ENCODE peak calls at places on chromosome 14, in nine cellular contexts. Z is psoas muscle; G is type B pancreatic cell; P is tibial artery; U is A549; I is OCI-LY7; R is CD4-positive, alpha-beta T cell; B is CD8-positive, alpha-beta T cell; Q is brain microvascular endothelial cell. X is an unnamed sample.

GRCh38 chr14:68935761-68936209 is 43.3 kb downstream of the ACTN1 start:
- DNase-seq in U (no peak), Q (no peak), I (no peak), G (no peak), Z (no peak), P (no peak), R (no peak), B (no peak), X (no peak)

GRCh38 chr14:97179573-97179972 is 382.4 kb downstream of the VRK1 start:
- DNase-seq in P (no peak), I (no peak), Z (no peak), B (no peak), Q (no peak), U (no peak), G (no peak), R (no peak), X (no peak)

GRCh38 chr14:77204457-77204796 is 22.8 kb downstream of the TMEM63C start:
- DNase-seq in R (no peak), U (no peak), Q (no peak), P (no peak), B (no peak), G (no peak), Z (no peak), I (no peak), X (no peak)

GRCh38 chr14:32074887-32075572 is 2.1 kb upstream of the ARHGAP5 start:
- DNase-seq in B (no peak), P (no peak), Q (no peak), G (no peak), R (no peak), I (no peak), U (peak), Z (no peak), X (no peak)

GRCh38 chr14:52950898-52951729 is at the start of gene FERMT2:
- DNase-seq in B (no peak), P (peak), Q (peak), R (peak), G (peak), Z (peak), I (no peak), U (peak), X (peak)

GRCh38 chr14:34222867-34223266 is 239.2 kb downstream of the SPTSSA start:
- DNase-seq in G (no peak), Q (no peak), R (no peak), I (no peak), Z (no peak), P (no peak), U (no peak), B (no peak), X (no peak)

GRCh38 chr14:54772451-54772881 is 130.2 kb downstream of the GCH1 start:
- DNase-seq in Z (no peak), P (no peak), I (no peak), Q (no peak), R (no peak), B (no peak), U (no peak), G (no peak), X (no peak)

GRCh38 chr14:25698111-25698510 is 648.2 kb upstream of the STXBP6 start:
- DNase-seq in U (no peak), P (no peak), G (no peak), B (no peak), Z (no peak), R (no peak), Q (no peak), I (no peak), X (no peak)

GRCh38 chr14:89550761-89551283 is 133.8 kb upstream of the FOXN3 start:
- DNase-seq in G (no peak), P (no peak), B (no peak), Z (no peak), I (no peak), Q (no peak), R (no peak), U (no peak), X (no peak)

GRCh38 chr14:69090187-69090789 is 62.6 kb downstream of the DCAF5 start:
- DNase-seq in Q (peak), P (no peak), I (peak), Z (no peak), B (no peak), G (no peak), U (peak), R (no peak), X (no peak)

GRCh38 chr14:32709072-32709471 is 229.6 kb upstream of the NPAS3 start:
- DNase-seq in U (peak), R (no peak), G (no peak), P (peak), Z (no peak), Q (peak), I (no peak), B (no peak), X (no peak)

GRCh38 chr14:101705733-101706508 is 55.6 kb upstream of the PPP2R5C start:
- DNase-seq in Q (no peak), B (peak), Z (peak), I (no peak), U (no peak), P (peak), R (peak), G (no peak), X (peak)

GRCh38 chr14:52553002-52553670 is 500 bp downstream of the GPR137C start:
- DNase-seq in B (peak), Q (no peak), U (no peak), I (peak), Z (peak), R (peak), G (peak), P (peak), X (peak)

GRCh38 chr14:24965934-24966593 is 83.9 kb downstream of the STXBP6 start:
- DNase-seq in U (peak), R (no peak), Z (peak), B (no peak), P (no peak), Q (peak), G (no peak), I (no peak), X (no peak)

GRCh38 chr14:65431951-65432350 is 19.4 kb downstream of the FUT8 start:
- DNase-seq in B (no peak), Q (no peak), I (no peak), G (no peak), Z (no peak), R (no peak), U (no peak), P (no peak), X (no peak)

GRCh38 chr14:52464175-52464574 is 88.1 kb downstream of the TXNDC16 start:
- DNase-seq in U (no peak), G (no peak), Z (no peak), Q (no peak), I (no peak), P (no peak), B (no peak), R (no peak), X (no peak)

GRCh38 chr14:101774814-101775213 is 13.3 kb downstream of the PPP2R5C start:
- DNase-seq in R (no peak), Z (no peak), G (no peak), P (no peak), U (no peak), I (peak), Q (no peak), B (no peak), X (no peak)

GRCh38 chr14:34053666-34054065 is 102.8 kb upstream of the EGLN3 start:
- DNase-seq in G (peak), B (no peak), I (no peak), U (no peak), R (no peak), Q (no peak), Z (peak), P (no peak), X (no peak)

GRCh38 chr14:85402546-85403162 is 127.3 kb upstream of the FLRT2 start:
- DNase-seq in I (no peak), B (no peak), G (no peak), Z (no peak), R (no peak), U (no peak), P (no peak), Q (no peak), X (no peak)

GRCh38 chr14:81219821-81220487 is 805 bp downstream of the GTF2A1 start:
- DNase-seq in R (peak), Q (peak), U (peak), G (peak), B (peak), P (peak), I (peak), Z (peak), X (peak)

GRCh38 chr14:56594428-56594827 is 14.8 kb downstream of the TMEM260 start:
- DNase-seq in I (no peak), Q (no peak), Z (no peak), B (no peak), R (no peak), U (no peak), P (no peak), G (no peak), X (no peak)

GRCh38 chr14:22839159-22839779 is 2.9 kb downstream of the MMP14 start:
- DNase-seq in B (no peak), Q (no peak), P (peak), U (no peak), Z (no peak), I (no peak), G (no peak), R (no peak), X (no peak)

GRCh38 chr14:64059454-64060198 is 206.8 kb downstream of the SYNE2 start:
- DNase-seq in Q (no peak), Z (no peak), U (no peak), I (no peak), G (no peak), B (no peak), R (no peak), P (no peak), X (no peak)

GRCh38 chr14:69815556-69815955 is 18.5 kb upstream of the SLC10A1 start:
- DNase-seq in Z (no peak), G (no peak), P (no peak), Q (no peak), U (no peak), B (no peak), R (no peak), I (no peak), X (no peak)

GRCh38 chr14:65156568-65157366 is 54.5 kb upstream of the MAX start:
- DNase-seq in Z (peak), B (no peak), R (no peak), Q (peak), U (no peak), G (no peak), P (peak), I (peak), X (peak)

GRCh38 chr14:102927346-102927877 is 4.9 kb downstream of the AMN start:
- DNase-seq in U (no peak), R (no peak), Q (no peak), Z (no peak), G (no peak), I (no peak), P (no peak), B (no peak), X (peak)

GRCh38 chr14:90970167-90970600 is 90.3 kb downstream of the RPS6KA5 start:
- DNase-seq in B (no peak), Z (no peak), Q (no peak), G (no peak), P (no peak), U (peak), I (no peak), R (no peak), X (no peak)

GRCh38 chr14:22466520-22466919 is 122.5 kb downstream of the DAD1 start:
- DNase-seq in I (peak), P (no peak), Z (no peak), B (no peak), U (no peak), R (no peak), Q (peak), G (no peak), X (peak)

GRCh38 chr14:92680781-92681650 is 67.4 kb downstream of the LGMN start:
- DNase-seq in Z (peak), R (peak), Q (peak), I (peak), G (no peak), B (peak), P (peak), U (peak), X (peak)

GRCh38 chr14:65880507-65880906 is 468.0 kb downstream of the FUT8 start:
- DNase-seq in P (no peak), R (no peak), B (no peak), I (no peak), Z (no peak), G (no peak), Q (no peak), U (no peak), X (no peak)

DNA sequence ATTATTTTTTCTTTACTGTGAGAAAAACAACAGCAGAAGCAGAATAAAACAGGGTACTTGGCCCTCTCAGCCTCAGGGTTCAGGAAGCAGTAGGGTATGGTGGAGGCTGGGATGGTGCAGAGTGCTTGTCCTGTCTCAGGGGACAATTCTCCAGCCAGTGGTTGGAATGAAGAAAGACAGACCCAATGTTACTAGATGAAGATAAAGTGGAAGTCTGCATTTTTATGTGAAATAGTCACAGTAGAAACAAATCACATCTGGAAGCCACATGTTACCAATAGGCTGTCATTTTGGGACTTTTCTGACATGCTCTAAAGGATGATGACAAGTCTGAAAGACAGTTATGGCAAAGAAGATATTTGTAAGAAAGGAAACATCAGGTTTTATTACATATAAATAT is 32.3 kb downstream of the PROX2 start:
- DNase-seq in Q (peak), U (no peak), I (no peak), R (no peak), Z (no peak), G (no peak), B (no peak), P (no peak), X (no peak)
- TF ChIP-seq CTCF in Q (peak), U (no peak), I (no peak), R (no peak), Z (no peak), G (no peak), B (no peak), P (no peak), X (no peak)

GRCh38 chr14:99909500-99910064 is 116.4 kb downstream of the EML1 start:
- DNase-seq in Z (no peak), U (peak), Q (no peak), B (no peak), R (no peak), G (no peak), P (no peak), I (no peak), X (no peak)
- TF ChIP-seq CTCF in Z (no peak), U (no peak), Q (no peak), B (no peak), R (no peak), G (no peak), P (no peak), I (no peak), X (no peak)

GRCh38 chr14:95993768-95994592 is 45.2 kb upstream of the C14orf132 start:
- DNase-seq in Q (peak), Z (no peak), P (no peak), I (peak), U (peak), B (no peak), G (no peak), R (no peak), X (no peak)
- TF ChIP-seq CTCF in Q (peak), Z (peak), P (peak), I (peak), U (peak), B (peak), G (peak), R (peak), X (peak)

DNA sequence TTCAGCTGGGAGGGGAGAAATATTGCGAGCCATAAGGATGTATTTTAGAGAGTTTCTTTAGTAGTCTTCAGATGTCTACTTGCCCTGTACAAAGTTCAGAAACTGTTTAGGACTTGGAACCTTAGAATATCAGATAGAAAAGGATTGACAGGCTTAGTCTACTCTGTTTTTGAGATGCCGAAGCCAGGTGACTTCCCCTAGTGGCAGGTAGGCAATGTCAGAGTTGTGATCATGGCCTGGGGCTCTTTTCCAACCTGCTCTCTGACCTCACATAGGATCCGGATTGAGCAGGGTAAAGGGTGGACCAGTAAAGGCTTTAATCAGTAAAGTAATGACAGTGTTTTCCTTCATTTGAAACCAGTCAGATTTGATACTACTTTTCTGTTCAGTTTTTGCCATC is 59.6 kb downstream of the PRKCH start:
- DNase-seq in Q (no peak), Z (no peak), I (no peak), U (no peak), G (no peak), R (no peak), B (no peak), P (no peak), X (no peak)
- TF ChIP-seq CTCF in Q (no peak), Z (no peak), I (no peak), U (no peak), G (no peak), R (no peak), B (peak), P (no peak), X (no peak)

DNA sequence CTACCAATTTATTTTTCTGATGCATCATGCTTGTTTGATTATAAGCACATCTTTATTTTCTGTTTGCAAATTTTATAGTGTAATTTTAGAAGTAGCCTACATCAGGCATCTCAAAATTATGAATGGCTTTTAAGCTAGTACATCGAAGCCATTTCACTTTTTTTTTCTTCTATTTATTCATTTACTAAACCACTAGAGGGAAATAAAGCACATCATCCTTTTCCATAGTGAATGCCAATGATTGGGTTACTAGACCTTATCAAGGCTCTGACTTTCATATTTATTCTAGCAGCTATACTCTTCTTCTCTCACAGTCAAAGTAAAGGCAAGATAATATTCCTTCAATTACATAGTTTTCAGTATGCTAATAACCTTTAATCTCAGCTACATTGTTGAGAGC is 736.4 kb upstream of the LRFN5 start:
- DNase-seq in I (no peak), Z (no peak), U (no peak), P (no peak), Q (no peak), B (no peak), G (no peak), R (no peak), X (no peak)
- TF ChIP-seq CTCF in I (no peak), Z (no peak), U (no peak), P (no peak), Q (no peak), B (no peak), G (peak), R (no peak), X (no peak)

GRCh38 chr14:88439088-88439487 is 53.6 kb downstream of the SPATA7 start:
- DNase-seq in Q (no peak), I (no peak), U (no peak), Z (no peak), P (no peak), B (no peak), G (no peak), R (no peak), X (no peak)

GRCh38 chr14:88437659-88438058 is 52.2 kb downstream of the SPATA7 start:
- DNase-seq in I (no peak), Z (no peak), B (no peak), G (no peak), Q (no peak), U (no peak), P (no peak), R (no peak), X (no peak)
- TF ChIP-seq CTCF in I (peak), Z (no peak), B (no peak), G (no peak), Q (peak), U (no peak), P (no peak), R (no peak), X (no peak)

DNA sequence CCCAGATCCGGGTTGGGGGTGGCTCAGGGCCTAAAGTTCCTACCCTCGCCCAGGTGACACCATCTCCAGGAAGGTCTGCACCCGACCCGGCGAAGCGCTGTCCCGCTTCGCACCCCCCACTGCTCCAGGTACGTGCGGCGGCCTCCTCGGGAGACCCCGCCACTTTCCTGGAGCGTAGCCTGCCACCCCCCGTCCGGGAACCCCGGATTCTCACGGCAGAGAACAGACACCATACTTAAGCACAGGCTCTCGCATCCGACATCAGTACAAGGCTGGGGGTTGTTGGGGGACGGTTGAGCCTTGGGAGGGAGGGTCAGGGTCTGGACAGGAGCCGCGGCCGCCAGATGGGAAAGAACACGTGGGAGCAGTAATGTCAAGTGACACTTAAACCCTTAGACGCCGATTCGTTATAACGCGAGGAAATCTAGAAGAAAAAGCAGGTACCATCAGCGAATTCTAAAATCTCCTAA is 477 bp downstream of the TIMM9 start:
- DNase-seq in B (peak), U (peak), P (peak), R (peak), Q (peak), G (peak), I (peak), Z (peak), X (peak)
- TF ChIP-seq CTCF in B (no peak), U (no peak), P (no peak), R (no peak), Q (no peak), G (no peak), I (no peak), Z (no peak), X (no peak)

DNA sequence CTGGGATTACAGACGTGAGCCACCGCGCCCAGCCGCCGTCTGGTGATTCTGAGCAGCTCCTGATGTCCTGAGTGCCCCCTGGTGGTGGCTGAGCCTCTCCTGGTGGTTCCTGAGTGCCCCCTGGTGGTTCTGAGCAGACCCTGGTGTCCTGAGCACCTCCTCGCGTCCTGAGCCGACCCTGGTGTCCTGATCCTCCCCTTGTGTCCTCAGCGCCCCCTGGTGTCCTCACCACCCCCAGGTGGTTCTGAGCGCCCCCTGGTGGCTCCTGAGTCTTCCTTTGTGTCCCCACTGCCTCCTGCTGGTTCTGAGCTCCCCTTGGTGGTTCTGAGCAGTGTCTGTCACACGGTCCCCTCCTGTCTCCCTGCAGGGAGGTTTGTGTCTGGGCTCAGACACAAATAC is 1304.9 kb downstream of the TMEM121 start:
- DNase-seq in P (no peak), G (no peak), B (peak), Q (no peak), U (peak), R (peak), I (peak), Z (no peak), X (no peak)
- TF ChIP-seq CTCF in P (no peak), G (no peak), B (peak), Q (peak), U (no peak), R (peak), I (peak), Z (no peak), X (no peak)

X was measured in left lung.